ENCODE peak calls at places on chromosomes 1 and 21, in six cellular contexts. One of them, this sample, is unnamed.

GRCh38 chr1:19811206-19811851 is 3.8 kb downstream of the RNF186 start:
- DNase-seq in lung: peak; percentile 36
- DNase-seq in kidney epithelial cell: no peak
- DNase-seq in sigmoid colon: no peak
- DNase-seq in GM06990: no peak
- DNase-seq in CD8-positive, alpha-beta T cell: peak; percentile 46
- DNase-seq in this sample: no peak

GRCh38 chr1:9529190-9529589 is 10.1 kb upstream of the SLC25A33 start:
- DNase-seq in GM06990: no peak
- DNase-seq in CD8-positive, alpha-beta T cell: no peak
- DNase-seq in sigmoid colon: no peak
- DNase-seq in lung: no peak
- DNase-seq in kidney epithelial cell: no peak
- DNase-seq in this sample: no peak

GRCh38 chr1:175373786-175374623 is 181.4 kb upstream of the KIAA0040 start:
- DNase-seq in lung: no peak
- DNase-seq in sigmoid colon: no peak
- DNase-seq in CD8-positive, alpha-beta T cell: no peak
- DNase-seq in kidney epithelial cell: no peak
- DNase-seq in GM06990: no peak
- DNase-seq in this sample: no peak

GRCh38 chr1:107739183-107739582 is 225.8 kb downstream of the VAV3 start:
- DNase-seq in lung: no peak
- DNase-seq in GM06990: no peak
- DNase-seq in sigmoid colon: no peak
- DNase-seq in kidney epithelial cell: no peak
- DNase-seq in CD8-positive, alpha-beta T cell: no peak
- DNase-seq in this sample: no peak

GRCh38 chr1:173330149-173330951 is 123.2 kb upstream of the TNFSF4 start:
- DNase-seq in kidney epithelial cell: no peak
- DNase-seq in GM06990: no peak
- DNase-seq in lung: no peak
- DNase-seq in sigmoid colon: no peak
- DNase-seq in CD8-positive, alpha-beta T cell: no peak
- DNase-seq in this sample: no peak

GRCh38 chr1:80218112-80218511 is 1211.6 kb upstream of the ADGRL4 start:
- DNase-seq in CD8-positive, alpha-beta T cell: no peak
- DNase-seq in sigmoid colon: no peak
- DNase-seq in kidney epithelial cell: peak; percentile 19
- DNase-seq in lung: no peak
- DNase-seq in GM06990: no peak
- DNase-seq in this sample: no peak

GRCh38 chr1:223533708-223534107 is 131.8 kb downstream of the CAPN8 start:
- DNase-seq in kidney epithelial cell: no peak
- DNase-seq in GM06990: no peak
- DNase-seq in lung: no peak
- DNase-seq in sigmoid colon: no peak
- DNase-seq in CD8-positive, alpha-beta T cell: no peak
- DNase-seq in this sample: no peak

GRCh38 chr1:174041369-174041768 is 19.2 kb upstream of the RC3H1 start:
- DNase-seq in GM06990: no peak
- DNase-seq in lung: no peak
- DNase-seq in CD8-positive, alpha-beta T cell: no peak
- DNase-seq in kidney epithelial cell: no peak
- DNase-seq in sigmoid colon: no peak
- DNase-seq in this sample: no peak

GRCh38 chr1:160097196-160097910 is 1.1 kb downstream of the IGSF8 start:
- DNase-seq in lung: no peak
- DNase-seq in sigmoid colon: no peak
- DNase-seq in CD8-positive, alpha-beta T cell: no peak
- DNase-seq in GM06990: no peak
- DNase-seq in kidney epithelial cell: no peak
- DNase-seq in this sample: no peak

GRCh38 chr1:223714849-223715709 is 2.7 kb downstream of the CAPN2 start:
- DNase-seq in CD8-positive, alpha-beta T cell: no peak
- DNase-seq in kidney epithelial cell: no peak
- DNase-seq in GM06990: no peak
- DNase-seq in lung: no peak
- DNase-seq in sigmoid colon: no peak
- DNase-seq in this sample: peak; percentile 75

GRCh38 chr21:19832551-19832950 is 1165.7 kb upstream of the NCAM2 start:
- DNase-seq in GM06990: no peak
- DNase-seq in kidney epithelial cell: no peak
- DNase-seq in CD8-positive, alpha-beta T cell: no peak
- DNase-seq in sigmoid colon: no peak
- DNase-seq in lung: no peak
- DNase-seq in this sample: no peak

GRCh38 chr1:208527197-208527596 is 283.0 kb upstream of the PLXNA2 start:
- DNase-seq in lung: peak; percentile 17
- DNase-seq in kidney epithelial cell: no peak
- DNase-seq in CD8-positive, alpha-beta T cell: no peak
- DNase-seq in sigmoid colon: no peak
- DNase-seq in GM06990: no peak
- DNase-seq in this sample: no peak

DNA sequence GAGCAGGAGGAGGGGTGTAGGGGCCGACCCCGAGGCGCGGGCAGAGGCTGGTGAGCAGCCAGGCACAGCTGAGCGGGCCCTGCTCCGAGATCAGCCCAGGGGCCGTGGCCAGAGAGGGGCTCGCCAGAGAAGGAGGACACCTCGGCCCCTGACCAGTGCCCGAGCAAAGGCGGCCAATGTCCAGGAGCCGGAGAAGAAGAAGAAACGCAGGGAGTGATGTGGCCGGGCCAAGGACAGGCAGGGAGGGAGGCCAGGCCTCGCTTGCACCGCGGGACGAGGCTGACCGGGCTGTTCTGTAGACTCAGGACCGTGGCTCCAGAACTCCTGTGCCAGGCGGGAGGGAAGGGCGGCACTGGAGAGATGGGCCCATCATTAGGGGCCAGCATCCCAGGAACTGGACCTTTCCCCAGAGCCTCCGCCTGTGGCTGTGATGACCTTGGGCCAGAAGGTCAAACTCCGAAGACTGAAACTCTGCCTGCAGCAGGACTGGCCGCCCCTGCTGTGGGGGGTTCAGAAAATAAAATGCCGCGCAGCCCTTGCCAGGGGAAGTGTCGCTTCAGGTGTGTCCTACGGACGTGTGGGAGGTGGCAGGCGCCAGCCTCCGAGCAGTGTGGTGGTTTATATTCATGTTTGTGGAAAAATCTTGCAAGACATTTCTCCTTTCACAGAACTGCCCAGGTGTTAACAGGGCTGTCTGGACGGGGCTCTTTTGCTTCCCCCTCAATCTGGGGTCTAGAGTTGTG is 14.4 kb downstream of the RRP1 start:
- DNase-seq in kidney epithelial cell: no peak
- DNase-seq in CD8-positive, alpha-beta T cell: no peak
- DNase-seq in lung: no peak
- DNase-seq in GM06990: no peak
- DNase-seq in sigmoid colon: no peak
- DNase-seq in this sample: no peak
- TF ChIP-seq CTCF in kidney epithelial cell: no peak
- TF ChIP-seq CTCF in CD8-positive, alpha-beta T cell: no peak
- TF ChIP-seq CTCF in lung: no peak
- TF ChIP-seq CTCF in GM06990: no peak
- TF ChIP-seq CTCF in sigmoid colon: no peak
- TF ChIP-seq CTCF in this sample: no peak

GRCh38 chr1:220239945-220240344 is 32.3 kb downstream of the RAB3GAP2 start:
- DNase-seq in kidney epithelial cell: no peak
- DNase-seq in CD8-positive, alpha-beta T cell: no peak
- DNase-seq in lung: no peak
- DNase-seq in sigmoid colon: no peak
- DNase-seq in GM06990: no peak
- DNase-seq in this sample: no peak

GRCh38 chr1:220239213-220239612 is 33.0 kb downstream of the RAB3GAP2 start:
- DNase-seq in kidney epithelial cell: no peak
- DNase-seq in CD8-positive, alpha-beta T cell: no peak
- DNase-seq in sigmoid colon: no peak
- DNase-seq in GM06990: no peak
- DNase-seq in lung: no peak
- DNase-seq in this sample: no peak

GRCh38 chr1:220241072-220241663 is 31.1 kb downstream of the RAB3GAP2 start:
- DNase-seq in kidney epithelial cell: no peak
- DNase-seq in GM06990: no peak
- DNase-seq in sigmoid colon: no peak
- DNase-seq in lung: no peak
- DNase-seq in CD8-positive, alpha-beta T cell: no peak
- DNase-seq in this sample: no peak

GRCh38 chr1:220233927-220234326 is 38.3 kb downstream of the RAB3GAP2 start:
- DNase-seq in sigmoid colon: no peak
- DNase-seq in CD8-positive, alpha-beta T cell: no peak
- DNase-seq in lung: no peak
- DNase-seq in GM06990: no peak
- DNase-seq in kidney epithelial cell: no peak
- DNase-seq in this sample: no peak

DNA sequence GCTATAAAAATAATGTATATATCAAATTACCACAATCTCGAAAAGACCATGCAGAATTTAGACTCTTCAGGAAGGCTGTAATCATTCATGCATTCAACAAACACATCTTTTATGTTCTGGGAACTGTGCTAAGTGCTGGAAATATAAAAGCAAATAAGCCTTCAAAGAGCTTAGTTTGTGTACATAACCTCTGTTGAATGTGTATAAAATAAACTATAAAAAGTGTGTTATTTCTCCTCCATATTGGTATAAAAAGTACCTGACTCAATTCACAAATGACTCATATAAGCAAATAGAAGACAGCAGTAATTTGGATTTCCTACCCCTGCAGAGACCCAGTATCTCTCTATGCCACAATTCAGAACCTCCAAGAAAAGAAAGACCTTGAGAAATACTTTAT is 36.8 kb downstream of the RAB3GAP2 start:
- DNase-seq in sigmoid colon: no peak
- DNase-seq in GM06990: no peak
- DNase-seq in CD8-positive, alpha-beta T cell: no peak
- DNase-seq in lung: no peak
- DNase-seq in kidney epithelial cell: no peak
- DNase-seq in this sample: no peak
- H3K4me3 ChIP-seq in sigmoid colon: no peak overlapping the region
- H3K4me3 ChIP-seq in GM06990: no peak overlapping the region
- H3K4me3 ChIP-seq in CD8-positive, alpha-beta T cell: no peak overlapping the region
- H3K4me3 ChIP-seq in lung: no peak overlapping the region
- H3K4me3 ChIP-seq in kidney epithelial cell: no peak overlapping the region
- H3K4me3 ChIP-seq in this sample: no peak overlapping the region

DNA sequence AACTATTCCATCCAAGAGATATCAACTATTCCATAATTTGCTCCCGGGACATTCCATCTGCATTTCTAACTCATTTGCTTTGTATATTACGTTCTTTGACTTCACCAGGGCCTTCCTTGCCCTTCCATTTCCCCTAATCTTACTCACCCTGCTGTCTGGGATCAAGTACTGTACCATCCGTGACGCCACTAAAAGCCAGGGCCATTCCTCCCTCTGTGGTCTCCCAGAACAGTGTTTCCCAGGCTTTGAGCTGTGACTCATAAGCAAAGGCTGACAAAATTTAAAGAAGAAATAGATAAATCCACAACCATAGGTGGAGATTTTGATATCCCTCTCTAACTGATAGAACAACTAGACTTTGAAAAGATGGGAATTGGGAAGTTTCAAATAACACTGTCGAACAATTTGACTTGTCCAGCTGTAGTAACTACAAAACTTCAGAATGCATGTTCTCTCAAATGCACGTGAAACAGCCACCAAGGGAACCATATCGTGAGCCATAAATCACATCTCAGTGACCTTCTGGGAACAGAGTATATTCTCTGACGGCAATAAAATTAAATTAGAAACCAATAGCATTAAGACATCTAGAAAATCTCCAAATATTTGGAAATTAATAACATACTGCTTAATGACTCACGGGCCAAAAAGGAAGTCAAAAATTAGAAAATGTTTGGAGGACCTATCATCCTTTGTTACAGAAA is 501.0 kb downstream of the SETD4 start:
- DNase-seq in sigmoid colon: no peak
- DNase-seq in GM06990: no peak
- DNase-seq in lung: no peak
- DNase-seq in kidney epithelial cell: no peak
- DNase-seq in CD8-positive, alpha-beta T cell: no peak
- DNase-seq in this sample: peak; percentile 90
- TF ChIP-seq CTCF in sigmoid colon: no peak
- TF ChIP-seq CTCF in GM06990: no peak
- TF ChIP-seq CTCF in lung: no peak
- TF ChIP-seq CTCF in kidney epithelial cell: no peak
- TF ChIP-seq CTCF in CD8-positive, alpha-beta T cell: no peak
- TF ChIP-seq CTCF in this sample: peak; percentile 3

DNA sequence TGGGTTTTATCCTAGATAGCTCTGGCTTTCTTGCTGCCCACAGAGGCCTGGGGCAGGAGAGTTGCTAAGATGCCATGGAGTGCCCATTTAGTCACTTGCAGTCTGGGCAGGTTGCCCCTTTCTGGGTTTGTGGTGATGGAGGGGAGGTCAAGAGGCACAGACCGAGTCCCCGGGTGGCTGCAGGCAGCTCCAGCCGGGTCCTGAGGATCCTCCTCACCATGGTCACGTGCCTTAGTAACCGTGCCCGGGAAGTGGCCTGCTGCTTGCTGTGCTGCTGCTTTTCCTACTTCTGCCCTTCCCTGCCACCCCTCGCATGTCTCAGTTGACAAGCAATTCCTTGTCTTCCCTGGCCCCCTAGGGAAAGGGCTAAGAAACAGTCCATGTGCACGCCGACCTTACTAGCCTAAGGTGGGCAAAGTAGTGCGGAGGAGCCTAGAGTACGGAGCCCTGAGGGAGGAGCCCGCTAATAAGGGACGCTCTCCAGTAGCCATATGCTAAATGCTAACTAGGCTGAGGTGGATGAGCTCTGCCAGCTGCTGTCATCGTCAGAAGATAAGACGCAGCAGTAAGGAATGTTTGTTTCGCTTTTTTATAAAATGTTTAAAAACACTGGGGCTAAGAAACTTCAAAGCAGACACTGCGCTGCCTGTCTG is 34.9 kb downstream of the CLCA1 start:
- DNase-seq in GM06990: no peak
- DNase-seq in kidney epithelial cell: no peak
- DNase-seq in lung: peak; percentile 63
- DNase-seq in sigmoid colon: peak; percentile 77
- DNase-seq in CD8-positive, alpha-beta T cell: no peak
- DNase-seq in this sample: no peak
- H3K4me3 ChIP-seq in GM06990: no peak overlapping the region
- H3K4me3 ChIP-seq in kidney epithelial cell: peak overlapping the region; percentile 11
- H3K4me3 ChIP-seq in lung: peak overlapping the region; percentile 8
- H3K4me3 ChIP-seq in sigmoid colon: peak overlapping the region; percentile 0
- H3K4me3 ChIP-seq in CD8-positive, alpha-beta T cell: peak overlapping the region; percentile 24
- H3K4me3 ChIP-seq in this sample: no peak overlapping the region

GRCh38 chr1:69377507-69377906 is 190.2 kb upstream of the LRRC7 start:
- DNase-seq in GM06990: no peak
- DNase-seq in sigmoid colon: no peak
- DNase-seq in CD8-positive, alpha-beta T cell: no peak
- DNase-seq in lung: no peak
- DNase-seq in kidney epithelial cell: no peak
- DNase-seq in this sample: no peak
- TF ChIP-seq CTCF in GM06990: no peak
- TF ChIP-seq CTCF in sigmoid colon: no peak
- TF ChIP-seq CTCF in CD8-positive, alpha-beta T cell: no peak
- TF ChIP-seq CTCF in lung: no peak
- TF ChIP-seq CTCF in kidney epithelial cell: no peak
- TF ChIP-seq CTCF in this sample: no peak

GRCh38 chr1:184056921-184057496 is 5.5 kb downstream of the TSEN15 start:
- DNase-seq in GM06990: no peak
- DNase-seq in kidney epithelial cell: no peak
- DNase-seq in sigmoid colon: no peak
- DNase-seq in CD8-positive, alpha-beta T cell: no peak
- DNase-seq in lung: no peak
- DNase-seq in this sample: peak; percentile 65
- H3K4me3 ChIP-seq in GM06990: no peak overlapping the region
- H3K4me3 ChIP-seq in kidney epithelial cell: no peak overlapping the region
- H3K4me3 ChIP-seq in sigmoid colon: no peak overlapping the region
- H3K4me3 ChIP-seq in CD8-positive, alpha-beta T cell: no peak overlapping the region
- H3K4me3 ChIP-seq in lung: no peak overlapping the region
- H3K4me3 ChIP-seq in this sample: no peak overlapping the region